ENCODE peak calls at places on chromosomes 13 and 19, in four cellular contexts. Q, L, U and I are unnamed samples.

GRCh38 chr13:20923272-20923671 is 20.7 kb upstream of the XPO4 start:
- DNase-seq in Q (no peak), U (no peak), L (no peak), I (no peak)

GRCh38 chr13:67224148-67224846 is 5.8 kb downstream of the PCDH9 start:
- DNase-seq in Q (peak), L (peak), U (no peak), I (peak)

GRCh38 chr19:51093510-51094345 is 11.0 kb upstream of the KLK14 start:
- DNase-seq in U (no peak), L (no peak), Q (peak), I (no peak)

GRCh38 chr19:12364391-12365093 is 941 bp downstream of the ZNF442 start:
- DNase-seq in U (no peak), Q (no peak), L (peak), I (peak)

GRCh38 chr19:53885036-53885435 is 3.0 kb downstream of the PRKCG start:
- DNase-seq in L (no peak), Q (no peak), U (no peak), I (no peak)

GRCh38 chr13:45315520-45316167 is 25.3 kb downstream of the TPT1 start:
- DNase-seq in L (no peak), Q (no peak), U (no peak), I (no peak)

GRCh38 chr19:29687244-29687896 is 22.1 kb downstream of the PLEKHF1 start:
- DNase-seq in Q (peak), U (no peak), L (no peak), I (peak)

GRCh38 chr13:37587236-37587635 is 11.3 kb downstream of the POSTN start:
- DNase-seq in U (no peak), Q (no peak), L (no peak), I (no peak)

GRCh38 chr19:13784731-13785452 is 10.4 kb upstream of the ZSWIM4 start:
- DNase-seq in Q (peak), L (peak), U (peak), I (peak)

GRCh38 chr19:16452321-16452720 is 19.4 kb downstream of the EPS15L1 start:
- DNase-seq in L (no peak), Q (no peak), U (no peak), I (no peak)

GRCh38 chr13:52969373-52969772 is 59.2 kb upstream of the OLFM4 start:
- DNase-seq in L (no peak), U (no peak), Q (no peak), I (no peak)

GRCh38 chr13:46553521-46553885 is 533 bp downstream of the LRCH1 start:
- DNase-seq in L (no peak), Q (no peak), U (no peak), I (peak)

GRCh38 chr13:23399254-23399796 is 34.2 kb downstream of the SACS start:
- DNase-seq in Q (no peak), U (no peak), L (no peak), I (no peak)

GRCh38 chr19:41876847-41877489 is at the start of gene CD79A:
- DNase-seq in Q (no peak), L (peak), U (no peak), I (no peak)

GRCh38 chr13:69690999-69691398 is 416.6 kb upstream of the ATXN8OS start:
- DNase-seq in U (no peak), L (no peak), Q (no peak), I (no peak)

GRCh38 chr13:59103004-59103768 is 1060.5 kb downstream of the DIAPH3 start:
- DNase-seq in L (no peak), U (no peak), Q (no peak), I (no peak)

GRCh38 chr13:20489185-20489820 is 36.4 kb downstream of the CRYL1 start:
- DNase-seq in Q (peak), U (no peak), L (no peak), I (peak)

GRCh38 chr19:54011507-54012211 is 20.2 kb downstream of the CACNG6 start:
- DNase-seq in L (no peak), Q (no peak), U (no peak), I (no peak)

GRCh38 chr19:55440411-55441105 is 2.5 kb downstream of the SHISA7 start:
- DNase-seq in L (peak), U (no peak), Q (no peak), I (no peak)

GRCh38 chr13:34310539-34310938 is 492.6 kb downstream of the RFC3 start:
- DNase-seq in Q (no peak), L (no peak), U (no peak), I (no peak)